ENCODE peak calls at places on chromosome 9, in ten cellular contexts. R, F, H, B, X, D, Q, N, S and M are unnamed samples.

GRCh38 chr9:12930906-12931305 is 156.1 kb downstream of the LURAP1L start:
- DNase-seq in S (no peak), X (no peak), F (no peak), D (no peak), N (no peak), B (no peak), R (no peak), Q (no peak), H (no peak), M (no peak)

GRCh38 chr9:114112778-114113585 is 13.9 kb upstream of the KIF12 start:
- DNase-seq in Q (peak; percentile 65), D (peak; percentile 91), N (peak; percentile 76), X (peak; percentile 70), B (peak; percentile 89), H (no peak), R (peak; percentile 76), F (no peak), S (peak; percentile 88), M (peak; percentile 63)

GRCh38 chr9:103798620-103799019 is 295.5 kb upstream of the SMC2 start:
- DNase-seq in R (peak; percentile 50), X (no peak), Q (peak; percentile 49), D (no peak), H (no peak), B (no peak), N (no peak), F (peak; percentile 81), S (no peak), M (peak; percentile 22)

GRCh38 chr9:136625101-136626065 is 37.3 kb upstream of the EGFL7 start:
- DNase-seq in X (peak; percentile 70), S (peak; percentile 81), Q (peak; percentile 94), N (peak; percentile 90), B (peak; percentile 93), R (peak; percentile 88), D (peak; percentile 81), F (no peak), H (peak; percentile 94), M (peak; percentile 74)

GRCh38 chr9:8071445-8071798 is 271.8 kb upstream of the DMAC1 start:
- DNase-seq in N (no peak), F (no peak), S (no peak), H (no peak), R (no peak), Q (no peak), X (no peak), B (no peak), D (no peak), M (no peak)

GRCh38 chr9:97598461-97599288 is 34.5 kb downstream of the TSTD2 start:
- DNase-seq in R (peak; percentile 89), D (peak; percentile 82), B (peak; percentile 45), S (peak; percentile 87), F (peak; percentile 86), X (peak; percentile 91), Q (peak; percentile 84), H (peak; percentile 70), N (peak; percentile 79), M (peak; percentile 91)

GRCh38 chr9:87276327-87276841 is 221.3 kb upstream of the DAPK1 start:
- DNase-seq in R (peak; percentile 83), N (no peak), H (no peak), B (no peak), D (no peak), Q (peak; percentile 68), F (no peak), X (no peak), S (no peak), M (peak; percentile 92)

GRCh38 chr9:114619205-114619758 is 8.2 kb downstream of the TMEM268 start:
- DNase-seq in N (no peak), Q (no peak), X (no peak), B (no peak), F (peak; percentile 7), H (no peak), S (peak; percentile 84), R (no peak), D (no peak), M (no peak)

GRCh38 chr9:90801175-90801506 is 478 bp upstream of the SYK start:
- DNase-seq in S (no peak), F (no peak), Q (no peak), H (no peak), X (no peak), N (no peak), B (no peak), R (no peak), D (no peak), M (no peak)
- H3K4me3 ChIP-seq in S (peak overlapping the region; percentile 69), F (peak overlapping the region; percentile 83), Q (no peak overlapping the region), H (no peak overlapping the region), X (no peak overlapping the region), N (peak overlapping the region; percentile 42), B (peak overlapping the region; percentile 49), R (peak overlapping the region; percentile 31), D (no peak overlapping the region), M (no peak overlapping the region)

GRCh38 chr9:101115062-101115461 is 86.5 kb downstream of the PLPPR1 start:
- DNase-seq in R (no peak), F (no peak), S (no peak), Q (no peak), N (no peak), X (no peak), H (no peak), D (no peak), B (no peak), M (no peak)

GRCh38 chr9:101114317-101114716 is 85.8 kb downstream of the PLPPR1 start:
- DNase-seq in F (no peak), R (no peak), D (no peak), S (no peak), B (no peak), X (no peak), H (no peak), N (no peak), Q (no peak), M (no peak)

GRCh38 chr9:101117091-101117490 is 88.6 kb downstream of the PLPPR1 start:
- DNase-seq in D (no peak), R (no peak), H (no peak), Q (no peak), S (no peak), X (no peak), N (no peak), B (no peak), F (peak; percentile 21), M (no peak)

GRCh38 chr9:101121836-101122399 is 93.4 kb downstream of the PLPPR1 start:
- DNase-seq in F (no peak), R (no peak), S (no peak), X (no peak), D (no peak), Q (no peak), B (no peak), H (no peak), N (no peak), M (no peak)

DNA sequence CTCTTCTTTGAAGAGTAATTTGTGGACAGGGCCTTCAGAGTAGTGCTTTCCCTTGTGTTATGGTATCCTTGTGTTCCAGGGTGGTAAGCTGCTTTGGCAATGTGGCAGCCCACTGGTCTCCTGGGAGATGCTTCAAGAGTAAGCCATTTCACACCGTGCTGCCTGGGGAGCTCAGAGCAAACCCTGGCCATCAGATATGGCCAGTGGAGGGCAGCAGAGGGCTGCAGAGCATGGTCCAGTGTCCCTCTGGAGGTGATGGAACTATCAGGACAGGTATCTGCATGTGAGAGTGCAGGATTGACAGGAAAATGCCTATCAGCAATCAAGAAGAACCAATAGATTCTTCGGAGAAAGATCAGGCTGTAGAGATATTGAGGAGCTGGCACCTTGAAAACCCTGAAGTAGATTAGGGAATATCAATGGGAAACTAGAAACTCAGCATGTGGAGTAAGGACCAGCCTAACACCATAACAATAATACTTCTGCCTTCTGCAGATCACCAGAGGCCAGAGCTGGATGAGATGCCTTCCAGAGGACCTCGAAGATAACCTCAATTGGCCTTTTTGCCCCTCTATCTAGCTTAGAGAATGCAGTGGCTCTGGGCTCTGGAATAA is 90.8 kb downstream of the PLPPR1 start:
- DNase-seq in R (peak; percentile 25), B (peak; percentile 30), Q (no peak), H (peak; percentile 73), S (peak; percentile 27), F (peak; percentile 68), N (peak; percentile 17), D (no peak), X (no peak), M (peak; percentile 11)
- TF ChIP-seq CTCF in R (peak; percentile 71), B (peak; percentile 58), Q (peak; percentile 36), H (peak; percentile 93), S (peak; percentile 13), F (peak; percentile 96), N (peak; percentile 65), D (peak; percentile 11), X (no peak), M (peak; percentile 60)

GRCh38 chr9:21970001-21970799 is 24.0 kb downstream of the CDKN2A start:
- DNase-seq in F (no peak), N (no peak), B (no peak), S (no peak), X (no peak), D (no peak), Q (no peak), R (no peak), H (no peak), M (no peak)

GRCh38 chr9:21967707-21968106 is 26.5 kb downstream of the CDKN2A start:
- DNase-seq in X (no peak), F (no peak), S (no peak), B (no peak), D (no peak), R (no peak), Q (no peak), N (no peak), H (no peak), M (no peak)

GRCh38 chr9:21967169-21967568 is 27.0 kb downstream of the CDKN2A start:
- DNase-seq in F (no peak), D (no peak), Q (no peak), S (no peak), R (no peak), N (no peak), H (no peak), B (no peak), X (no peak), M (no peak)

GRCh38 chr9:21969011-21969935 is 24.9 kb downstream of the CDKN2A start:
- DNase-seq in R (no peak), D (no peak), H (no peak), F (no peak), S (no peak), X (no peak), Q (no peak), B (no peak), N (no peak), M (no peak)

DNA sequence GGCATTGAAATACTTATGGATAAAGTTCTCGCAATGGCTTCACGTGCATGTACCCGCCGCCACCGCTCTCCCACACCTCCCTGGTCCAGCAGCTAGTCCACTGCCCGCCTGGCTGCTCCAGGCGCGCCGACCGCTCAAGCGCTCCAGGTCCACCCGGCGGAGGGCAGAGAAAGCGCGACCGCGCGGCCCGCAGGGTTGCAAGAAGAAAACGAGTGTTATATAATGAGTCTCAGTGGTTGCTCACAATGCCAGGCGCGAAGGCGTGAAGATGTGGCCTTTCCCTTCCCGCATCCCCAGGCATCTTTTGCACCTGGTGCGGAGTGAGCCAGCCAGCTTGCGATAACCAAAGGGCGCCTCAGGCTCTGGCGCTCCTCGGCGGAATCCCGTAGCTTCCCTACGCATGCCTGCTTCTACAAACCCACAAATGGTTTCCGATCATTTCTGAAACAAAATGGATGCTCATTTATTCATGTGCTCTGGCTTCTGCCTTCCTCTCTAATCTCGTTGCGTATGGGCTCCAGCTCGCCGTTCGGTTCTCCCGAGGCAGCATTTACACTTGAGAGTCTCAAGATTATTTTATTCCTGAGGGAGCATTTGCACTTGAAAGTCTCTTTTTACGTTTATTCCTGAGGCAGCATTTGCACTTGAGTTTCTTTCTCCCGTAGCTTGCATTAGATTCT is 25.7 kb downstream of the CDKN2A start:
- DNase-seq in N (no peak), S (no peak), B (no peak), D (no peak), Q (no peak), H (no peak), X (no peak), F (no peak), R (peak; percentile 34), M (peak; percentile 33)
- H3K4me3 ChIP-seq in N (no peak overlapping the region), S (no peak overlapping the region), B (no peak overlapping the region), D (no peak overlapping the region), Q (no peak overlapping the region), H (no peak overlapping the region), X (no peak overlapping the region), F (no peak overlapping the region), R (no peak overlapping the region), M (peak overlapping the region; percentile 18)

GRCh38 chr9:33167084-33167948 is at the start of gene B4GALT1:
- DNase-seq in D (peak; percentile 94), H (peak; percentile 98), S (peak; percentile 95), X (peak; percentile 90), N (peak; percentile 96), Q (peak; percentile 96), F (peak; percentile 96), B (peak; percentile 99), R (peak; percentile 98), M (peak; percentile 99)
- TF ChIP-seq CTCF in D (no peak), H (no peak), S (no peak), X (no peak), N (peak; percentile 23), Q (peak; percentile 2), F (no peak), B (no peak), R (peak; percentile 1), M (no peak)